ENCODE peak calls at places on chromosomes 4 and X, in eight cellular contexts. H, F, E, C, N, K, V and X are unnamed samples.

GRCh38 chr4:188976644-188977115 is 837.4 kb downstream of the TRIML1 start:
- DNase-seq in H (no peak), F (peak), E (no peak), C (peak), N (no peak), K (peak), V (peak), X (peak)

GRCh38 chr4:82643994-82644730 is 82.4 kb upstream of the TMEM150C start:
- DNase-seq in H (no peak), F (peak), E (no peak), C (no peak), N (no peak), K (no peak), V (no peak), X (no peak)

GRCh38 chrX:34294665-34295064 is 162.6 kb upstream of the FAM47A start:
- DNase-seq in H (no peak), F (no peak), E (no peak), C (no peak), N (no peak), K (no peak), V (no peak), X (no peak)

GRCh38 chr4:3041192-3042142 is 32.9 kb downstream of the HTT-AS start:
- DNase-seq in H (no peak), F (peak), E (peak), C (no peak), N (peak), K (peak), V (no peak), X (peak)

GRCh38 chr4:88630756-88631155 is 38.5 kb downstream of the HERC3 start:
- DNase-seq in H (no peak), F (peak), E (no peak), C (no peak), N (no peak), K (no peak), V (peak), X (no peak)

GRCh38 chrX:23317799-23318724 is 16.6 kb upstream of the PTCHD1 start:
- DNase-seq in H (no peak), F (peak), E (peak), C (peak), N (peak), K (peak), V (peak), X (peak)

GRCh38 chrX:3161686-3162085 is 120.4 kb downstream of the ARSF start:
- DNase-seq in H (no peak), F (no peak), E (no peak), C (no peak), N (no peak), K (no peak), V (no peak), X (no peak)

GRCh38 chrX:139890991-139891700 is 41.7 kb downstream of the ATP11C start:
- DNase-seq in H (no peak), F (peak), E (no peak), C (no peak), N (no peak), K (no peak), V (no peak), X (no peak)

GRCh38 chr4:11687727-11688126 is 259.0 kb upstream of the HS3ST1 start:
- DNase-seq in H (no peak), F (no peak), E (no peak), C (no peak), N (no peak), K (no peak), V (no peak), X (no peak)

GRCh38 chr4:48603366-48604003 is 113.4 kb downstream of the ZAR1 start:
- DNase-seq in H (no peak), F (peak), E (no peak), C (no peak), N (no peak), K (no peak), V (peak), X (no peak)

GRCh38 chr4:38150766-38151165 is 190.6 kb downstream of the PTTG2 start:
- DNase-seq in H (no peak), F (no peak), E (no peak), C (no peak), N (no peak), K (no peak), V (no peak), X (no peak)

GRCh38 chr4:113851816-113852215 is 90.3 kb upstream of the CAMK2D start:
- DNase-seq in H (no peak), F (no peak), E (no peak), C (no peak), N (no peak), K (no peak), V (no peak), X (no peak)

GRCh38 chrX:83845397-83845796 is 15.5 kb upstream of the CYLC1 start:
- DNase-seq in H (peak), F (peak), E (peak), C (peak), N (peak), K (peak), V (peak), X (peak)

GRCh38 chr4:155960522-155960921 is 6.9 kb upstream of the CTSO start:
- DNase-seq in H (no peak), F (peak), E (no peak), C (no peak), N (no peak), K (no peak), V (no peak), X (no peak)

GRCh38 chrX:68997911-68998310 is 167.3 kb downstream of the PJA1 start:
- DNase-seq in H (no peak), F (peak), E (no peak), C (no peak), N (no peak), K (no peak), V (peak), X (no peak)

GRCh38 chr4:13476915-13477314 is 7.2 kb downstream of the RAB28 start:
- DNase-seq in H (no peak), F (peak), E (no peak), C (no peak), N (no peak), K (peak), V (peak), X (no peak)

GRCh38 chr4:145279122-145279960 is 99.0 kb upstream of the OTUD4 start:
- DNase-seq in H (no peak), F (peak), E (no peak), C (no peak), N (peak), K (no peak), V (no peak), X (no peak)

GRCh38 chr4:144374065-144374464 is 233.5 kb upstream of the GYPA start:
- DNase-seq in H (no peak), F (no peak), E (no peak), C (no peak), N (no peak), K (no peak), V (no peak), X (peak)

GRCh38 chr4:163804001-163804400 is 309.5 kb downstream of the TMA16 start:
- DNase-seq in H (no peak), F (no peak), E (no peak), C (no peak), N (no peak), K (no peak), V (no peak), X (no peak)

GRCh38 chr4:36716874-36717273 is 435.5 kb downstream of the DTHD1 start:
- DNase-seq in H (no peak), F (peak), E (no peak), C (no peak), N (no peak), K (no peak), V (no peak), X (no peak)

GRCh38 chr4:10088135-10089010 is 28.2 kb downstream of the WDR1 start:
- DNase-seq in H (no peak), F (no peak), E (no peak), C (no peak), N (no peak), K (no peak), V (no peak), X (no peak)

GRCh38 chrX:136204571-136204970 is 46.6 kb downstream of the MAP7D3 start:
- DNase-seq in H (no peak), F (peak), E (no peak), C (peak), N (no peak), K (no peak), V (no peak), X (peak)

GRCh38 chr4:145808021-145808650 is 128.2 kb downstream of the C4orf51 start:
- DNase-seq in H (peak), F (peak), E (no peak), C (no peak), N (peak), K (no peak), V (peak), X (peak)

GRCh38 chrX:21998037-21998436 is 34.1 kb upstream of the PHEX start:
- DNase-seq in H (no peak), F (no peak), E (no peak), C (no peak), N (no peak), K (no peak), V (no peak), X (no peak)

GRCh38 chr4:63348735-63349673 is 1060.2 kb downstream of the TECRL start:
- DNase-seq in H (no peak), F (no peak), E (no peak), C (no peak), N (peak), K (no peak), V (no peak), X (no peak)

GRCh38 chrX:134676440-134676839 is 18.2 kb upstream of the PLAC1 start:
- DNase-seq in H (no peak), F (peak), E (no peak), C (no peak), N (no peak), K (no peak), V (peak), X (no peak)

GRCh38 chr4:128848461-128848860 is 39.0 kb downstream of the JADE1 start:
- DNase-seq in H (no peak), F (no peak), E (no peak), C (no peak), N (no peak), K (no peak), V (no peak), X (no peak)

GRCh38 chr4:184099541-184099966 is 118.1 kb downstream of the ENPP6 start:
- DNase-seq in H (no peak), F (no peak), E (no peak), C (no peak), N (peak), K (no peak), V (peak), X (no peak)

GRCh38 chrX:147912093-147912801 is 528 bp downstream of the FMR1 start:
- DNase-seq in H (no peak), F (peak), E (peak), C (peak), N (peak), K (peak), V (peak), X (peak)

GRCh38 chrX:118345401-118346257 is at the start of gene WDR44:
- DNase-seq in H (peak), F (peak), E (peak), C (peak), N (peak), K (peak), V (peak), X (peak)

GRCh38 chrX:70998402-70999027 is 67.6 kb upstream of the SLC7A3 start:
- DNase-seq in H (no peak), F (peak), E (peak), C (peak), N (no peak), K (no peak), V (peak), X (peak)

GRCh38 chr4:143782521-143782920 is 82.0 kb upstream of the FREM3 start:
- DNase-seq in H (no peak), F (no peak), E (no peak), C (no peak), N (no peak), K (no peak), V (no peak), X (no peak)

GRCh38 chrX:68238568-68238967 is 194.7 kb downstream of the OPHN1 start:
- DNase-seq in H (no peak), F (peak), E (no peak), C (peak), N (peak), K (no peak), V (no peak), X (peak)

GRCh38 chr4:20391224-20391623 is 139.5 kb downstream of the SLIT2 start:
- DNase-seq in H (no peak), F (no peak), E (no peak), C (no peak), N (no peak), K (no peak), V (no peak), X (no peak)
- TF ChIP-seq EZH2phosphoT487 in H (no peak), F (no peak), E (no peak), C (no peak), N (no peak), K (no peak), V (no peak), X (no peak)

GRCh38 chrX:28177202-28177601 is 196.0 kb upstream of the DCAF8L1 start:
- DNase-seq in H (peak), F (peak), E (peak), C (peak), N (peak), K (no peak), V (peak), X (peak)
- TF ChIP-seq CTCF in H (peak), F (peak), E (peak), C (peak), N (peak), K (peak), V (peak), X (peak)

GRCh38 chrX:96474357-96475125 is 210.1 kb upstream of the DIAPH2 start:
- DNase-seq in H (no peak), F (peak), E (no peak), C (no peak), N (no peak), K (no peak), V (no peak), X (no peak)

GRCh38 chrX:96481831-96482230 is 202.8 kb upstream of the DIAPH2 start:
- DNase-seq in H (no peak), F (peak), E (no peak), C (no peak), N (no peak), K (no peak), V (no peak), X (no peak)

GRCh38 chrX:96483642-96484160 is 200.9 kb upstream of the DIAPH2 start:
- DNase-seq in H (no peak), F (no peak), E (no peak), C (no peak), N (no peak), K (no peak), V (no peak), X (peak)

DNA sequence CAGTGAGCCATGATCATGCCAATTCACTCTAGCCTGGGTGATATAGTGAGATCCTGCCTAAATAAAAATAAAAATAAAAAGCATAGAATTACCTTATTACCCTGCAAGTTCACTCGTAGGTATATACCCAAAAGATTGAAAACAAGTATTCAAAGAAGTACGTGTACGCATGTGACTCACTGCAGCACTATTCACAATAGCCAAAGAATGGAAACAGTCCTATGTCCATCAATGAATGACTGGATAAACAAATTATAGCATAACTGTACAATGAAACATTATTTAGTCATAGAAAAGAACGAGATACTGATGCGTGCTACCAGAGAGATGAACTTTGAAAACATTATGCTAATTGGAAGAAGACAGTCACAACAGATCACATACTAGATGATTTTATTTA is 204.6 kb upstream of the DIAPH2 start:
- DNase-seq in H (no peak), F (peak), E (no peak), C (no peak), N (no peak), K (no peak), V (no peak), X (no peak)
- TF ChIP-seq EZH2phosphoT487 in H (no peak), F (no peak), E (no peak), C (no peak), N (no peak), K (no peak), V (no peak), X (no peak)

DNA sequence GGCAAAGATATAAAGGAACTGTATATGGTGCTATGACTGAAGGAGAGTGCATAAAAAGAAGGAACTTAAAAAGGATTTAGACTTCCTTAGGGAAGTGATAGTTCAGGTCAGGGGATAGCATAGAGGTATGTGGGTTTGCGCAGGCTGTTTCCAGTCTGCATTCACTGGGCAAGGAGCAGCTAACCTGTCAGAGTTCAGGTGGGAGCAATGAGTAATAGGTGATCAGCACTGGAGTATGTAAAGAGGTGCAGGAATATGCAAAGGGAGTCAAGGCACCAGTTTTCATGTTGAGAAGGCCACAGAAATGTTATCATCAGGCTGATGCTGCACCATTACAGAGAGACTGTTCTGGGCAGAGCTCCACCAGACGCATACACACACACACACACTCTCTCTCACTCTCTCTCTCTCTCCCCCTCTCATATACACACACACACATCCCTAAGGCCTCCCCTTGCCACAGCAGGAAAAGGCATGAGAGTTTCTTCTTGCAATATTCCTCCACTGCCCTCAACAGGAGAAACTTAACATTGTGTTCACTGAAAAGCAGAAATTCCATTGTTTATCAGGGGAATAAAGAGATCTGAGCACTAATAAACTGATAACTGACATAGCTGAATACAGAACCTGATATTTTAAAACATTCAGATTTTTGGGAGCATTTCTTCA is 256.4 kb upstream of the GRID2 start:
- DNase-seq in H (no peak), F (peak), E (no peak), C (peak), N (peak), K (no peak), V (peak), X (peak)
- TF ChIP-seq CTCF in H (peak), F (peak), E (no peak), C (no peak), N (peak), K (no peak), V (peak), X (peak)

DNA sequence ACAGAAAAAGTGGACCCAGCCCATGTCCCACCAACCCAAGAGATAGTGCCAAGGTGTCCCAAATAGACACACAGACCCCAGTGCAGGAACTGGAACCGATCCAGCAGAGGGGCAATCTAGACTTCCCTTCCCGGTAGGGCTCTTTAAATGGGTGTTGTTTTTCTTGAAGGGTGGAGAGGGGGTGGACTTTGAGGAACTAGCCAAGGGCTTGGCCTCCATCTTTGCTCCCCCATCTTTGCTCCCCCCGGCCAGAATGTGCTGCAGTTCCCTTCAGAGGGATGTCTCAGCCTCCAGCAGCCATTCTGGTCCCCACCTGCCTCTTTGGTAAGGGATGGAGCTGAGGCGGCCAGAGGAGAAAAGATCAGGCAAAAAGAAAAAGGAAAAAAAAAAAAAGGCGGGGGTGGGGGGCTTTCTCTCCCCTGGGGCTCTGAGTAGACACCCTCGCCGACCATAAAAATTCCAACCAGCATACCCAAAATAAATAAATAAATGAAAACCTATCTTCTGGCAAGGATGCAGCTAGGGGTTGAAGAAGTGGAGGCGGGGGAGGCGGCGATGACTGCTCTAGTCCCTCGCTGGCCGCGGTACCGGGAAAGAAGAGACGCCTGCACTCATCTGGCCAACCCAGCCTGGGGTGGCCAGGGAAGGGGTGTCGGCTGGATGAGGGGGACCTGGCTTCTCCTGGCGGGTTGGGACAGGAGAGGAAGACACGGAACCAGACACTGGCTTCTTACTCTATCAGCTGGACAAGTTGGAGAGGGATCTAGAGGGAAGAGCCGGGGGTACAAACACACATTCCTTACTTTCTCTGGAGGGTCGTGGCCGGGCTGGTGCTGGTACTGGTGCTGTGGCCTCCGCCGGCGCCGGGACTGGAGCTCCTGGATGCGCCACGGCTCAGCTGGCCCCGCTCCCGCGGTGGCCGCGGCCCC is 38.5 kb upstream of the IQSEC2 start:
- DNase-seq in H (no peak), F (no peak), E (no peak), C (peak), N (peak), K (no peak), V (no peak), X (no peak)
- TF ChIP-seq EZH2phosphoT487 in H (no peak), F (no peak), E (no peak), C (no peak), N (no peak), K (no peak), V (no peak), X (no peak)

DNA sequence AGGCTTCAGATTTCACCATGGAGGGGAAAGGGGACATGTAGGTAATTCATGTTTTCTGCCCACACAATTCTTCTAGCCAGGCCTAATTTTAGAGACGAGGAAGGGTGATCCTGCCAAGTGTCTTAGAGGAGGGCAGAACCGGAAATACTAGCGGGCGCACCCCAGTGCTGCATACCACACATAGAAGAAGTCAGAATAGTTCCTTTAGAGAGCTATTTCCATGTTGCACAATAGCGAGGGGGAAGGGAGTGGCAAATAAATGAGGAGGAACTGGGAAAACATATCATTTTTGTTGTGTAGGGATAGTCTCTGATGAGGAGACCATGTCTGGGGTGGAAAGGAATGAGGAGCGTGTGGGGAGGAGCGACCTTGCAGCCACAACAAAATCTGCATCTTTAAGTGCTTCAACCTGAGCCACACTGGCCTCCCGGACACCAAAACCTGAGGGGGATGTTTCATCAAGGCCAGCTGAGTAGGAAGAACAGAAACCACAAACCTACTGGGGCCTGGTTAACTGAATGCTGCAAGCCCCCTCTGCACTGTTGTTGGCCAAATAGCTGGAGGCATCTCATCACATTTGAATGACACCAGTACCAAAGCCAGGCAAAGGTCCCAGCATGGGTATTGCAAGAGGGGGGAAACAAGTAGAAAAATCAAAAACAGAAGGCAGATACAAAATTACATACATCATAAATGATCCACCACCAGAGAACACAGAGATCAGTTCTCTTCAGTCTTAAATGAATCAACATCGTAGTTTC is 26.7 kb upstream of the C1QTNF7 start:
- DNase-seq in H (no peak), F (peak), E (no peak), C (no peak), N (peak), K (peak), V (peak), X (no peak)
- TF ChIP-seq CTCF in H (no peak), F (no peak), E (no peak), C (no peak), N (no peak), K (peak), V (no peak), X (no peak)